ENCODE peak calls at places on chromosomes 12 and 14, in eight cellular contexts. F is fibroblast of mammary gland, R is Caco-2, X is MM.1S, Q is cardiac muscle cell, Y is astrocyte of the cerebellum, W is upper lobe of right lung, T is A673. N is an unnamed sample.

GRCh38 chr14:91396959-91397815 is 20.4 kb downstream of the CCDC88C start:
- DNase-seq in Y (no peak), X (peak), T (no peak), R (no peak), Q (no peak), F (no peak), W (no peak), N (no peak)

GRCh38 chr12:54689984-54690383 is 41.8 kb upstream of the DCD start:
- DNase-seq in X (no peak), W (no peak), T (peak), F (peak), Y (no peak), Q (peak), R (peak), N (no peak)

GRCh38 chr14:104320611-104321086 is 182.3 kb downstream of the KIF26A start:
- DNase-seq in F (no peak), Y (no peak), T (no peak), Q (no peak), R (no peak), W (no peak), X (no peak), N (no peak)

GRCh38 chr14:36315159-36315853 is 5.1 kb downstream of the MBIP start:
- DNase-seq in W (no peak), R (no peak), F (no peak), X (no peak), Q (no peak), Y (no peak), T (no peak), N (no peak)

GRCh38 chr14:22026527-22026926 is 352.9 kb upstream of the OR4E1 start:
- DNase-seq in T (no peak), F (no peak), W (no peak), X (peak), Y (no peak), Q (no peak), R (no peak), N (no peak)

GRCh38 chr12:50537538-50537919 is 32.7 kb downstream of the DIP2B start:
- DNase-seq in R (no peak), Y (no peak), W (no peak), T (no peak), X (no peak), F (peak), Q (no peak), N (no peak)

GRCh38 chr12:131990066-131990979 is 40.6 kb downstream of the EP400 start:
- DNase-seq in R (no peak), X (no peak), F (no peak), W (no peak), T (peak), Y (peak), Q (no peak), N (no peak)

GRCh38 chr14:104693482-104694431 is 4.3 kb downstream of the INF2 start:
- DNase-seq in Q (no peak), X (no peak), R (no peak), F (no peak), T (no peak), Y (no peak), W (no peak), N (no peak)

GRCh38 chr14:105201156-105201927 is 20.2 kb upstream of the NUDT14 start:
- DNase-seq in R (no peak), T (no peak), W (no peak), X (no peak), F (no peak), Q (no peak), Y (no peak), N (no peak)

GRCh38 chr12:47983541-47984115 is 20.2 kb downstream of the TMEM106C start:
- DNase-seq in Q (no peak), X (no peak), W (no peak), F (no peak), T (no peak), R (no peak), Y (no peak), N (peak)
- TF ChIP-seq CTCF in Q (no peak), X (no peak), W (no peak), F (no peak), T (no peak), R (no peak), Y (no peak), N (no peak)

DNA sequence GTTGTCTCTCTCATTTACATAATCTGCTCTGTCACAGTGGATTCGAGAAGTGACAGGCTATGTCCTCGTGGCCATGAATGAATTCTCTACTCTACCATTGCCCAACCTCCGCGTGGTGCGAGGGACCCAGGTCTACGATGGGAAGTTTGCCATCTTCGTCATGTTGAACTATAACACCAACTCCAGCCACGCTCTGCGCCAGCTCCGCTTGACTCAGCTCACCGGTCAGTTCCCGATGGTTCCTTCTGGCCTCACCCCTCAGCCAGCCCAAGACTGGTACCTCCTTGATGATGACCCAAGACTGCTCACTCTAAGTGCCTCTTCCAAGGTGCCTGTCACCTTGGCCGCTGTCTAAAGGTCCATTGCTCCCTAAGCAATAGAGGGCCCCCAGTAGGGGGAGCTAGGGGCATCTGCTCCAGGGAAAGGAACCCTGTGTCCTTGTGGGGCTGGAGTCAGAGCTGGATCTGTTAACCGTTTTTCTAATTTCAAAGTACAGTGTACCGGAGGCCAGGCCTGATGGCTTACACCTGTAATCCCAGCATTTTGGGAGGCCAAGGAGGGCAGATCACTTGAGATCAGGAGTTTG is 5.1 kb downstream of the ERBB3 start:
- DNase-seq in Q (peak), Y (no peak), W (no peak), F (peak), R (peak), X (no peak), T (peak), N (no peak)
- TF ChIP-seq CTCF in Q (peak), Y (peak), W (peak), F (peak), R (no peak), X (peak), T (peak), N (peak)

DNA sequence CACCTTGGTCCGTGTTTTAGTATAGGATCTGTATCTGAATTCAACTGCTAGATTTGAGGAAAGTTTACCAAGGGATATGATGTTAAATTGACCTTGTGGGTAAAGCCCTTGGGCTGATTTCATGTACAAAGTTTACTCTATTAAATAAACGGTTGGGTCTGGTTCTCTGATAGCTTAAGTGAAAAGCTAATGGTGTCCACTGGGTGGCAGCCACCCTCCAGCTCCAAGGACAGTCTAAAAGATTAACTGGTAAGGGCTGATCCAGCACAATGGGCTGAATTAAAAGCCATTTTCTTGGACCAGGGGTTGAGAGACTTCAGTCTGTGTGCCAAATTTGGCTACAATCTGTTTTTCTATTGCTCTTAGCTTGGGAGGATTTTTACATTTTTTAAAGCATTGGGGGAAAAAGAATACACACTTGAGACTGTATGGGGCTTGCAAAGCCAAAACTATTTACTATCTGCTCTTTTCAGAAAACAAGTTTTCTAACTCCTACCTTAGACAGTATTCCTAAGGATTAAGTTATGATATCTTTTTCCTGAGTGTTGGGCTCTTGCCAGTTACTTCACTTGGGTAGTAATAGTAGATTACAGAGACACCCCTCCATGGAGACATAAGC is 116.5 kb downstream of the GPHN start:
- DNase-seq in X (peak), Q (peak), F (peak), W (peak), Y (peak), R (peak), T (peak), N (no peak)
- TF ChIP-seq CTCF in X (peak), Q (peak), F (peak), W (peak), Y (peak), R (no peak), T (peak), N (peak)

DNA sequence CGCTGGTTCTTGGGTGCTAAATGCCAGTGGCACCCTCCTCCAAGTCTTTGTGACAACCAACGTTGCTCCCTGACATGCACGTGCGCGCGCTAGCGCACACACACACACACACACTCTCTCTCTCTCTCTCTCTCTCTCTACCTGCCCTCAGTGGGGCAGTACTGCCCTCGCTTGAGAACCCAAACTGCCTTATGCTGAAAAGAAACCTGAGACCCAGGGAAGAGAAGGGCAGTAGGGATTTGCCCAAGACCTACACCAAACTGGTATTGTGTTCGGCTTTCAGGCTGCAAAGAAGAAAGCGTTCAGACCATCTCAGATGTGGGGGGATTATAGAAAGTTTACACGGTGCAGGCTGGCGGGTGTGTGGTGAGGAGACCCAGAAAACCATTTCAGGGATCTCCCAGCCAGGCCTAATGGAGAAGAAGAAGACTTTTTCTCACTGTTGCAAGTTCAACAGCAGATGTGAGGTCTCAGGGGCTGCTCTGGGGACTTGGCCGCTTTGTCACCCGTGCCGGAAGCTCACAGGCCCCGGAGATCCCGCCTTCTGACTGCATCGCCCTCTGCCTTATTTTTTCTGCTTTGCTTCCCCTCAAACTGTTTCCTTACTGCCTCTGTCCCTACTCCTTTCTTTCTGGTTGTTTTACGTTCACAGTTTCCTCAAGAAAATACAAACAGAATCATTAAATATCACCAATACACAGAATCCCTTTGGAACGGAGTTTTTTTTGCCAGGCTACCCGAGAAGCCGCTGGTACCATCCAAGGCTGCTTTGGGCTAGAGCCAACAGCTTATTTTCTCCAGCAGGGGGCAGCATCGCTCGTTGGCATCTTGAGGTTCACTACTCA is 82.4 kb downstream of the PPM1A start:
- DNase-seq in W (peak), Y (no peak), Q (peak), X (peak), R (peak), T (peak), F (peak), N (no peak)
- TF ChIP-seq CTCF in W (peak), Y (peak), Q (peak), X (peak), R (peak), T (peak), F (peak), N (peak)